ENCODE peak calls at places on chromosomes 5 and 9, in four cellular contexts. T is IMR-90, O is H9, C is H1. A is an unnamed sample.

GRCh38 chr5:117652640-117653280 is 1078.1 kb upstream of the SEMA6A start:
- DNase-seq in T (no peak), O (no peak), C (no peak), A (no peak)

GRCh38 chr9:12859704-12860251 is 85.0 kb downstream of the LURAP1L start:
- DNase-seq in T (peak), O (no peak), C (no peak), A (no peak)

GRCh38 chr9:110626109-110626829 is 42.3 kb upstream of the MUSK start:
- DNase-seq in T (peak), O (no peak), C (no peak), A (no peak)

GRCh38 chr9:26725573-26725972 is 167.0 kb downstream of the CAAP1 start:
- DNase-seq in T (no peak), O (no peak), C (no peak), A (no peak)

GRCh38 chr5:8576178-8576577 is 707.2 kb downstream of the MTRR start:
- DNase-seq in T (no peak), O (no peak), C (no peak), A (no peak)

GRCh38 chr5:13976867-13977479 is 32.5 kb upstream of the DNAH5 start:
- DNase-seq in T (peak), O (no peak), C (no peak), A (peak)

GRCh38 chr5:40623480-40624420 is 56.0 kb upstream of the PTGER4 start:
- DNase-seq in T (no peak), O (no peak), C (no peak), A (no peak)

GRCh38 chr5:116454417-116454927 is 120.2 kb downstream of the SEMA6A start:
- DNase-seq in T (peak), O (no peak), C (no peak), A (no peak)

GRCh38 chr5:95471922-95472321 is 80.8 kb downstream of the FAM81B start:
- DNase-seq in T (peak), O (no peak), C (no peak), A (no peak)

GRCh38 chr5:128613757-128614156 is 75.7 kb upstream of the FBN2 start:
- DNase-seq in T (peak), O (no peak), C (no peak), A (no peak)

GRCh38 chr5:142881076-142881466 is 110.9 kb downstream of the ARHGAP26 start:
- DNase-seq in T (peak), O (peak), C (no peak), A (peak)

GRCh38 chr5:21574429-21574828 is 1278.7 kb downstream of the CDH12 start:
- DNase-seq in T (no peak), O (no peak), C (no peak), A (no peak)

GRCh38 chr9:76996700-76997099 is 22.8 kb upstream of the FOXB2 start:
- DNase-seq in T (peak), O (peak), C (no peak), A (peak)

GRCh38 chr5:143592648-143593047 is 189.2 kb upstream of the NR3C1 start:
- DNase-seq in T (peak), O (no peak), C (no peak), A (no peak)

GRCh38 chr5:124728331-124729307 is 17.8 kb downstream of the ZNF608 start:
- DNase-seq in T (no peak), O (no peak), C (no peak), A (no peak)

GRCh38 chr5:142059304-142059940 is 46.6 kb upstream of the GNPDA1 start:
- DNase-seq in T (no peak), O (peak), C (no peak), A (no peak)

GRCh38 chr5:102539598-102539997 is 40.8 kb upstream of the SLCO6A1 start:
- DNase-seq in T (no peak), O (no peak), C (no peak), A (no peak)

GRCh38 chr9:127796225-127796813 is 6.4 kb upstream of the FPGS start:
- DNase-seq in T (peak), O (no peak), C (no peak), A (no peak)

GRCh38 chr9:114300846-114301797 is 21.8 kb upstream of the ORM1 start:
- DNase-seq in T (no peak), O (no peak), C (no peak), A (no peak)

GRCh38 chr9:13607746-13608445 is 328.4 kb upstream of the MPDZ start:
- DNase-seq in T (no peak), O (no peak), C (no peak), A (peak)

GRCh38 chr5:80254767-80255424 is 952 bp downstream of the SERINC5 start:
- DNase-seq in T (peak), O (no peak), C (no peak), A (no peak)

GRCh38 chr5:166788050-166788449 is 1503.4 kb upstream of the WWC1 start:
- DNase-seq in T (no peak), O (no peak), C (no peak), A (no peak)

GRCh38 chr9:6551126-6551525 is 94.4 kb downstream of the GLDC start:
- DNase-seq in T (no peak), O (no peak), C (no peak), A (no peak)

GRCh38 chr5:156411131-156411727 is 84.3 kb downstream of the SGCD start:
- DNase-seq in T (peak), O (no peak), C (no peak), A (no peak)

GRCh38 chr5:36153299-36153677 is 1.4 kb downstream of the SKP2 start:
- DNase-seq in T (no peak), O (no peak), C (no peak), A (no peak)

GRCh38 chr5:136228358-136228757 is 35.4 kb upstream of the SMIM32 start:
- DNase-seq in T (no peak), O (peak), C (no peak), A (no peak)

GRCh38 chr9:77426712-77427111 is 221.4 kb downstream of the GNA14 start:
- DNase-seq in T (no peak), O (no peak), C (no peak), A (no peak)

GRCh38 chr9:89036383-89036782 is 45.1 kb downstream of the S1PR3 start:
- DNase-seq in T (peak), O (no peak), C (no peak), A (no peak)

GRCh38 chr5:42057254-42057690 is 132.2 kb downstream of the FBXO4 start:
- DNase-seq in T (peak), O (peak), C (peak), A (peak)

GRCh38 chr5:180498378-180498777 is 4.2 kb downstream of the CNOT6 start:
- DNase-seq in T (no peak), O (no peak), C (no peak), A (no peak)

GRCh38 chr5:91219141-91219802 is 163.8 kb downstream of the ARRDC3 start:
- DNase-seq in T (peak), O (no peak), C (no peak), A (no peak)

GRCh38 chr5:146076455-146076854 is 28.9 kb downstream of the PLAC8L1 start:
- DNase-seq in T (no peak), O (peak), C (no peak), A (peak)

GRCh38 chr9:136695955-136696354 is 8.7 kb upstream of the AGPAT2 start:
- DNase-seq in T (no peak), O (no peak), C (no peak), A (no peak)

GRCh38 chr9:13705356-13705755 is 425.9 kb upstream of the MPDZ start:
- DNase-seq in T (no peak), O (no peak), C (no peak), A (no peak)

GRCh38 chr9:137255448-137256114 is 454 bp downstream of the NELFB start:
- DNase-seq in T (no peak), O (peak), C (no peak), A (no peak)

GRCh38 chr9:97697837-97698236 is 697 bp upstream of the XPA start:
- DNase-seq in T (no peak), O (no peak), C (no peak), A (no peak)

GRCh38 chr9:97695390-97695789 is 1.8 kb downstream of the XPA start:
- DNase-seq in T (no peak), O (no peak), C (no peak), A (no peak)

GRCh38 chr9:97696823-97697601 is at the start of gene XPA:
- DNase-seq in T (peak), O (peak), C (peak), A (peak)

GRCh38 chr9:97696025-97696822 is 916 bp downstream of the XPA start:
- DNase-seq in T (peak), O (no peak), C (no peak), A (no peak)

DNA sequence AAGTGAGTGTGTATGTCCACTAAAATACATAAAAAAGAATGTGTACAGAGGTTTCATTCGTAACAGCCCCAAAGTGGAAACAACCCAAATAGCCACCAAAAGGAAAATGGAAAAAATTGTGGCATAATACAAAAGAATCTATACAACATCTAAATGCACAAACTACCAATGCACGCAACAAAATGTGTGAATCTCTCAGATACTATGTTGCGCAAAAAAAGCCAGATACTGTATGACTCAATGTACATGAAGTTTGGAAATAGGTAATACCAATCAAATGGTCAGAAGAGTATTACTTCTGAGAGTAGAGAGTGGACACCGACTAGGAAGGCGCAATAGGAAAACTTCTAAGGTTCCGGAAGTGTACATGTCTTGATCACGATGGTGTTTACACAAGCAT is 2.4 kb downstream of the XPA start:
- DNase-seq in T (no peak), O (no peak), C (no peak), A (no peak)
- H3K4me2 ChIP-seq in T (peak), O (no peak), C (no peak), A (no peak)

GRCh38 chr5:76230711-76231285 is 147.6 kb downstream of the SV2C start:
- DNase-seq in T (no peak), O (no peak), C (no peak), A (no peak)

DNA sequence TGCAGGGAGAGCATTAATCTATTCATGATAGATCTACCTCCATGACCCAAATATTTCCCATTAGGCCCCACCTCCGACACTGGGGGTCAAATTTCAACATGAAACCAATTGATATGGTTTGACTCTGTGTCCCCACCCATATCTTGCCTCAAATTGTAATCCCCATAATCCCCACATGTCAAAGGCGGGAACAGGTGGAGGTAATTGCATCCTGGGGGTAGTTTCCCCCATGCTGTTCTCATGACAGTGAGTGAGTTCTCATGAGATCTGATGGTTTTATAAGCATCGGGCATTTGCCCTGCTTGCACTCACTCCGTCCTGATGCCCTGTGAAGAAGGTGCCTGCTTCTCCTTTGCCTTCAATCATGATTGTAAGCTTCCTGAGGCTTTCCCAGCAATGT is 153.5 kb downstream of the SV2C start:
- DNase-seq in T (no peak), O (no peak), C (no peak), A (no peak)
- H4K91ac ChIP-seq in T (no peak), O (no peak), C (no peak), A (no peak)

GRCh38 chr9:93466416-93467061 is 13.2 kb upstream of the FAM120AOS start:
- DNase-seq in T (no peak), O (no peak), C (no peak), A (no peak)
- H3K4me2 ChIP-seq in T (no peak), O (no peak), C (peak), A (no peak)

DNA sequence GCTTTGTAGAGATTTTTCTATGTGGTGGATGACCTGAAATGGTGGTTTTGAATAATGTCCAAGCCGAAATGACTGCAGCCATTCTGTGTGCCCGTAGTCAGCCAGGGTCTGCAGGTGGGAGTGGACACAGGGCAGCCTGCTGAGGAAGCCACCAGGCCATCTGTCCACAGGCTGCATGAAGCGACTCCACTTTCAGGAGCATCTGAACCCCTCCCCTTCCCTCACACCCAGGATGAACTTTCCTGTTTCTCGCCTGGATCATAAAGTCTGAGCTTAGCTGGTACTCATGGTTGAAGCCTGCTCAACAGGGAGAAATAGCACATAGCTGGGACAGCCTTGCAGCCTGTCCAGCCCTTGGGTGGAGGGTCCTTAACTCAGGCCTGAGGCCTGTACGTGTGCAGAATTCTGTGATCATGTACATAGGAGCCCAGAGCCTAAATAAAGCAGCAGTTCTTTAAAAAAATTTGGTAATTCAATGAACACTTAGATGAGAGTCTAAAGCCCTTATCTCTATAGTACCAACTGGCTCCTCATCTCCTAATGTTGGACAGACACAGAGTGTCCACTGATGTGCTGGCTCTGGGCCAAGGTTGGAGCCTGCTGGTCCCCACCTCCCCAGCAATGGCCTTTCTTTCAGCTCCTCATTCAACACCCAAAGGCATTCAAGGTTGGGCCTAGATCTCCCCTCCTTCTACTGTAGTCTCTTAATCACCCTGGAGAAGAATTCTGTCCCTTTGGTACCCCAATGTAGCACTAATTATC is 72.8 kb downstream of the SHB start:
- DNase-seq in T (no peak), O (no peak), C (no peak), A (no peak)
- H4K91ac ChIP-seq in T (peak), O (no peak), C (no peak), A (no peak)

GRCh38 chr5:50606179-50606578 is 60.3 kb upstream of the PARP8 start:
- DNase-seq in T (no peak), O (no peak), C (no peak), A (no peak)
- H3K4me2 ChIP-seq in T (no peak), O (no peak), C (no peak), A (no peak)

GRCh38 chr9:134724912-134725604 is 83.5 kb downstream of the COL5A1 start:
- DNase-seq in T (no peak), O (no peak), C (no peak), A (no peak)
- H4K91ac ChIP-seq in T (no peak), O (no peak), C (no peak), A (no peak)

GRCh38 chr5:139358064-139358463 is 16.4 kb downstream of the PAIP2 start:
- DNase-seq in T (no peak), O (no peak), C (no peak), A (no peak)

GRCh38 chr5:139354186-139354585 is 12.5 kb downstream of the PAIP2 start:
- DNase-seq in T (no peak), O (no peak), C (no peak), A (no peak)
- H3K4me2 ChIP-seq in T (no peak), O (no peak), C (no peak), A (no peak)

DNA sequence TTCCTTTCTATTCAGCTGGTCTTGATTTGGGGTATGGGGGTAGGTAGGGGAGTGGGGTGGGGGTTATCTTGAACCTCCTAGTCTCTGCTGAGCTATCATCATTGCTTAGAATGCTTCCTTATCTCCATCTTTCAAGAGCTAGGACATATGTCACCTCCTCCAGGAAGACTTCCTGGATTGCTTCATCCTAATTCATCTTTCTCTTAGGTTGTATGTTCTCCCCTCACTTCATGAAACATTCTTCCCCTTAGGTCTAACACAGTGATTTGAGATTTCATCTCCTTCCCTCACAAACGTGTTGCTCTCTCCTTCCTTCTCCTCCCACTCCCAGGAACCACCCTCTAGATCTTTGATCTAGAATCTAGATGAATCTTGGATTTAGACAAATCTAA is 2.4 kb upstream of the SYNPO start:
- DNase-seq in T (no peak), O (no peak), C (no peak), A (no peak)
- H4K91ac ChIP-seq in T (peak), O (no peak), C (no peak), A (no peak)

A was measured in neuronal stem cell.